ENCODE peak calls at places on chromosomes 5 and 9, in four cellular contexts. V is progenitor cell of endocrine pancreas, Q is heart right ventricle, X is kidney. E is an unnamed sample.
A peak's percentile ranks its signal among the peaks of the same experiment; 100 is the strongest.

GRCh38 chr9:99515874-99516656 is 294.0 kb downstream of the SEC61B start:
- DNase-seq in V (no peak), Q (no peak), X (no peak), E (no peak)

GRCh38 chr5:180343846-180344327 is 9.2 kb downstream of the GFPT2 start:
- DNase-seq in V (no peak), Q (no peak), X (no peak), E (no peak)

GRCh38 chr5:1443145-1443543 is 2.1 kb downstream of the SLC6A3 start:
- DNase-seq in V (no peak), Q (no peak), X (no peak), E (no peak)

GRCh38 chr9:23769307-23769935 is 56.6 kb downstream of the ELAVL2 start:
- DNase-seq in V (no peak), Q (no peak), X (no peak), E (no peak)

GRCh38 chr5:111855356-111855755 is 98.4 kb upstream of the NREP start:
- DNase-seq in V (no peak), Q (no peak), X (no peak), E (no peak)

GRCh38 chr5:54868511-54869483 is 116.6 kb downstream of the ESM1 start:
- DNase-seq in V (no peak), Q (no peak), X (no peak), E (no peak)

GRCh38 chr9:36535106-36535505 is 37.6 kb upstream of the MELK start:
- DNase-seq in V (no peak), Q (no peak), X (no peak), E (no peak)

GRCh38 chr9:99368341-99369326 is 146.6 kb downstream of the SEC61B start:
- DNase-seq in V (no peak), Q (peak; percentile 80), X (peak; percentile 77), E (no peak)

GRCh38 chr5:172110921-172111873 is 76.8 kb downstream of the STK10 start:
- DNase-seq in V (no peak), Q (no peak), X (peak; percentile 74), E (no peak)

GRCh38 chr5:126777257-126777973 is 479 bp downstream of the LMNB1 start:
- DNase-seq in V (peak; percentile 33), Q (peak; percentile 17), X (peak; percentile 87), E (peak; percentile 75)

GRCh38 chr5:1966461-1966860 is 83.7 kb upstream of the IRX4 start:
- DNase-seq in V (no peak), Q (no peak), X (no peak), E (no peak)

GRCh38 chr5:54443264-54443663 is 12.2 kb upstream of the HSPB3 start:
- DNase-seq in V (no peak), Q (peak; percentile 18), X (no peak), E (no peak)

GRCh38 chr5:83475540-83476469 is 4.3 kb downstream of the VCAN start:
- DNase-seq in V (no peak), Q (no peak), X (no peak), E (no peak)

GRCh38 chr5:102856374-102856748 is 101.3 kb downstream of the PAM start:
- DNase-seq in V (no peak), Q (no peak), X (no peak), E (no peak)
- TF ChIP-seq CTCF in V (no peak), Q (no peak), X (no peak), E (no peak)

GRCh38 chr5:25448190-25448621 is 803.4 kb upstream of the CDH10 start:
- DNase-seq in V (no peak), Q (no peak), X (no peak), E (no peak)
- TF ChIP-seq CTCF in V (no peak), Q (no peak), X (no peak), E (no peak)

GRCh38 chr5:122490718-122491117 is 178.7 kb downstream of the SNCAIP start:
- DNase-seq in V (no peak), Q (no peak), X (no peak), E (no peak)

GRCh38 chr5:122492675-122493074 is 180.6 kb downstream of the SNCAIP start:
- DNase-seq in V (no peak), Q (no peak), X (no peak), E (no peak)

GRCh38 chr5:122493091-122493775 is 181.2 kb downstream of the SNCAIP start:
- DNase-seq in V (peak; percentile 11), Q (peak; percentile 76), X (peak; percentile 70), E (peak; percentile 73)

GRCh38 chr5:122498163-122498562 is 186.1 kb downstream of the SNCAIP start:
- DNase-seq in V (no peak), Q (no peak), X (no peak), E (no peak)

GRCh38 chr5:122493776-122494518 is 181.9 kb downstream of the SNCAIP start:
- DNase-seq in V (no peak), Q (no peak), X (no peak), E (no peak)
- TF ChIP-seq CTCF in V (no peak), Q (no peak), X (no peak), E (no peak)

GRCh38 chr9:125361837-125362531 is 100.4 kb downstream of the GAPVD1 start:
- DNase-seq in V (no peak), Q (no peak), X (no peak), E (no peak)
- TF ChIP-seq CTCF in V (peak; percentile 38), Q (peak; percentile 22), X (no peak), E (peak; percentile 42)

GRCh38 chr5:64040496-64040895 is 78.3 kb upstream of the HTR1A start:
- DNase-seq in V (no peak), Q (no peak), X (no peak), E (no peak)
- TF ChIP-seq CTCF in V (no peak), Q (no peak), X (no peak), E (no peak)

GRCh38 chr9:138022121-138022741 is 144.6 kb downstream of the CACNA1B start:
- DNase-seq in V (no peak), Q (no peak), X (no peak), E (no peak)
- TF ChIP-seq CTCF in V (peak; percentile 61), Q (peak; percentile 21), X (no peak), E (peak; percentile 65)

GRCh38 chr9:1738511-1739100 is 276.5 kb upstream of the SMARCA2 start:
- DNase-seq in V (no peak), Q (no peak), X (no peak), E (no peak)

GRCh38 chr9:1729631-1730030 is 285.5 kb upstream of the SMARCA2 start:
- DNase-seq in V (no peak), Q (no peak), X (no peak), E (no peak)

GRCh38 chr9:1726993-1727759 is 288.0 kb upstream of the SMARCA2 start:
- DNase-seq in V (no peak), Q (no peak), X (no peak), E (no peak)

GRCh38 chr9:1732670-1733069 is 282.5 kb upstream of the SMARCA2 start:
- DNase-seq in V (no peak), Q (no peak), X (no peak), E (no peak)
- TF ChIP-seq CTCF in V (no peak), Q (no peak), X (no peak), E (no peak)

E was measured in type B pancreatic cell.